ENCODE peak calls at places on chromosomes 13 and 19, in ten cellular contexts. A is adrenal gland; I is Caco-2; K is heart right ventricle; X is IMR-90; L is kidney epithelial cell; D is body of pancreas; S is endodermal cell; H is CD8-positive, alpha-beta T cell; U is endothelial cell of umbilical vein. Z is an unnamed sample.

GRCh38 chr19:27906081-27906480 is 1306.9 kb downstream of the UQCRFS1 start:
- DNase-seq in A (no peak), I (no peak), K (no peak), X (no peak), L (no peak), D (no peak), S (no peak), H (no peak), U (no peak), Z (no peak)

GRCh38 chr19:52685811-52686210 is 47.7 kb upstream of the ZNF83 start:
- DNase-seq in A (no peak), I (no peak), K (no peak), X (no peak), L (no peak), D (no peak), S (no peak), H (no peak), U (no peak), Z (no peak)

GRCh38 chr13:111337206-111337605 is 16.8 kb downstream of the TEX29 start:
- DNase-seq in A (no peak), I (no peak), K (peak), X (peak), L (peak), D (no peak), S (peak), H (no peak), U (no peak), Z (peak)

GRCh38 chr13:109381546-109382180 is 404.7 kb downstream of the IRS2 start:
- DNase-seq in A (no peak), I (no peak), K (no peak), X (peak), L (peak), D (no peak), S (no peak), H (no peak), U (no peak), Z (peak)

GRCh38 chr13:112825071-112825470 is 135.2 kb downstream of the ATP11A start:
- DNase-seq in A (no peak), I (no peak), K (no peak), X (no peak), L (no peak), D (no peak), S (no peak), H (no peak), U (no peak), Z (no peak)

GRCh38 chr13:114017028-114017630 is 43.3 kb upstream of the C13orf46 start:
- DNase-seq in A (no peak), I (no peak), K (no peak), X (peak), L (no peak), D (no peak), S (peak), H (no peak), U (no peak), Z (peak)

GRCh38 chr19:10421981-10422461 is 1.7 kb downstream of the PDE4A start:
- DNase-seq in A (no peak), I (no peak), K (no peak), X (no peak), L (no peak), D (no peak), S (no peak), H (no peak), U (no peak), Z (no peak)

GRCh38 chr13:106523566-106523965 is 11.9 kb downstream of the EFNB2 start:
- DNase-seq in A (no peak), I (no peak), K (no peak), X (no peak), L (no peak), D (no peak), S (no peak), H (no peak), U (peak), Z (no peak)

GRCh38 chr19:41421314-41421713 is 5.9 kb downstream of the B3GNT8 start:
- DNase-seq in A (no peak), I (no peak), K (no peak), X (no peak), L (no peak), D (no peak), S (no peak), H (no peak), U (no peak), Z (no peak)

GRCh38 chr13:24540236-24541126 is 27.9 kb upstream of the PARP4 start:
- DNase-seq in A (no peak), I (peak), K (no peak), X (no peak), L (no peak), D (no peak), S (peak), H (no peak), U (peak), Z (no peak)

GRCh38 chr13:30148171-30148754 is 159.1 kb downstream of the KATNAL1 start:
- DNase-seq in A (no peak), I (no peak), K (no peak), X (no peak), L (no peak), D (no peak), S (no peak), H (peak), U (no peak), Z (no peak)

GRCh38 chr13:31012285-31013024 is 80.0 kb downstream of the TEX26 start:
- DNase-seq in A (no peak), I (peak), K (no peak), X (peak), L (no peak), D (no peak), S (peak), H (no peak), U (peak), Z (no peak)

GRCh38 chr19:46944918-46945628 is 74.6 kb upstream of the NPAS1 start:
- DNase-seq in A (peak), I (no peak), K (peak), X (peak), L (no peak), D (peak), S (peak), H (no peak), U (peak), Z (no peak)

GRCh38 chr19:916645-917322 is 349 bp upstream of the KISS1R start:
- DNase-seq in A (peak), I (peak), K (no peak), X (no peak), L (no peak), D (peak), S (peak), H (no peak), U (no peak), Z (no peak)
- H3K4me3 ChIP-seq in A (no peak), I (peak), K (peak), X (no peak), L (peak), D (no peak), S (peak), H (peak), U (no peak), Z (no peak)

DNA sequence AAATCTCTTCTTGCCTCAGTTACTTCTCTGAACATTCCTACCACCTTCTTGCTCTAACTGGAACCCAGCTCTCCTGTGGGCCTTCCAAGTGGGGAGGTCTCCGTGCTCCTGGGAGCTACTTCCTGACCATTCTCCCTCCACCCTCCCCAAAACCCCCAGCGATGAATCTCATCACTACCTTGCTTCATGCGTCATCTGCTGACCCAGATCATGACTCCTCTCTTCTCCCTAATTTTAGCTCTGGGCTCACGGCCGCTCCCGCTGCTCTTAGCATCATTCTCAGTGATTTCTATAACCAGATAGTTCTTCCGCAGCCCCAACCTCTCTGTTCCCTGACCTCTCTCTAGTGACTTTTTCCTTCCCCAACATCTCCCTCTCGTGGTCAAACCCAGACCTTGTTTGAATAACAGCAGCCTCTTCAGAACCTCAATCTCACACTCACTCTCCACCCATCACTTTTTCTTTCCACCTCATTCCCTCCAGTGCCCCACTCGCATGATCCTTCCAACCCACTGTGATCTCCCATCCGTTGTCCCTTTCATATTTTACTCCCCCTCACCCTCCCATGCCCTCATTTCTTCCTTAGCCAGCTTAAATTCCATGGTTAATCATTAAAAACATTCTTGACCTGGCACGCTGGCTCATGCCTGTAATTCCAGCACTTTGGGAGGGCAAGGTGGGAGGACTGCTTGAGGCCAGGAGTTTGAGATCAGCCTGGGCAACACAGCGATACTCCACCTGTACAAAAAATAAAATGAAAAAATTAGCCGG is 21.8 kb downstream of the MRPS12 start:
- DNase-seq in A (peak), I (peak), K (no peak), X (peak), L (peak), D (peak), S (peak), H (no peak), U (no peak), Z (no peak)
- TF ChIP-seq CTCF in A (peak), I (peak), K (peak), X (peak), L (peak), D (peak), S (peak), H (peak), U (peak), Z (peak)

GRCh38 chr19:16319466-16319865 is 5.2 kb upstream of the KLF2 start:
- DNase-seq in A (peak), I (no peak), K (no peak), X (peak), L (no peak), D (no peak), S (no peak), H (peak), U (no peak), Z (peak)

GRCh38 chr19:16316506-16316882 is 8.1 kb upstream of the KLF2 start:
- DNase-seq in A (peak), I (no peak), K (no peak), X (no peak), L (no peak), D (no peak), S (no peak), H (no peak), U (peak), Z (no peak)

GRCh38 chr19:16320987-16321386 is 3.6 kb upstream of the KLF2 start:
- DNase-seq in A (no peak), I (no peak), K (no peak), X (no peak), L (no peak), D (no peak), S (no peak), H (no peak), U (no peak), Z (no peak)

GRCh38 chr19:16315825-16316505 is 8.7 kb upstream of the KLF2 start:
- DNase-seq in A (peak), I (peak), K (peak), X (peak), L (no peak), D (peak), S (no peak), H (no peak), U (no peak), Z (peak)
- H3K4me3 ChIP-seq in A (no peak), I (no peak), K (no peak), X (no peak), L (no peak), D (no peak), S (no peak), H (no peak), U (no peak), Z (no peak)

GRCh38 chr13:95756072-95756471 is 79.1 kb downstream of the DNAJC3 start:
- DNase-seq in A (no peak), I (no peak), K (no peak), X (peak), L (no peak), D (no peak), S (no peak), H (no peak), U (no peak), Z (no peak)
- TF ChIP-seq CTCF in A (no peak), I (no peak), K (no peak), X (no peak), L (no peak), D (no peak), S (no peak), H (no peak), U (no peak), Z (no peak)

GRCh38 chr13:95484052-95484451 is 68.5 kb upstream of the CLDN10 start:
- DNase-seq in A (no peak), I (no peak), K (no peak), X (no peak), L (no peak), D (no peak), S (no peak), H (no peak), U (no peak), Z (no peak)

GRCh38 chr13:95485045-95485517 is 67.4 kb upstream of the CLDN10 start:
- DNase-seq in A (no peak), I (no peak), K (no peak), X (peak), L (no peak), D (no peak), S (no peak), H (no peak), U (peak), Z (peak)

GRCh38 chr13:95479706-95480105 is 72.8 kb upstream of the CLDN10 start:
- DNase-seq in A (no peak), I (no peak), K (no peak), X (no peak), L (no peak), D (no peak), S (no peak), H (no peak), U (no peak), Z (no peak)

GRCh38 chr13:95480131-95480545 is 72.4 kb upstream of the CLDN10 start:
- DNase-seq in A (peak), I (no peak), K (peak), X (no peak), L (no peak), D (no peak), S (no peak), H (no peak), U (peak), Z (no peak)

DNA sequence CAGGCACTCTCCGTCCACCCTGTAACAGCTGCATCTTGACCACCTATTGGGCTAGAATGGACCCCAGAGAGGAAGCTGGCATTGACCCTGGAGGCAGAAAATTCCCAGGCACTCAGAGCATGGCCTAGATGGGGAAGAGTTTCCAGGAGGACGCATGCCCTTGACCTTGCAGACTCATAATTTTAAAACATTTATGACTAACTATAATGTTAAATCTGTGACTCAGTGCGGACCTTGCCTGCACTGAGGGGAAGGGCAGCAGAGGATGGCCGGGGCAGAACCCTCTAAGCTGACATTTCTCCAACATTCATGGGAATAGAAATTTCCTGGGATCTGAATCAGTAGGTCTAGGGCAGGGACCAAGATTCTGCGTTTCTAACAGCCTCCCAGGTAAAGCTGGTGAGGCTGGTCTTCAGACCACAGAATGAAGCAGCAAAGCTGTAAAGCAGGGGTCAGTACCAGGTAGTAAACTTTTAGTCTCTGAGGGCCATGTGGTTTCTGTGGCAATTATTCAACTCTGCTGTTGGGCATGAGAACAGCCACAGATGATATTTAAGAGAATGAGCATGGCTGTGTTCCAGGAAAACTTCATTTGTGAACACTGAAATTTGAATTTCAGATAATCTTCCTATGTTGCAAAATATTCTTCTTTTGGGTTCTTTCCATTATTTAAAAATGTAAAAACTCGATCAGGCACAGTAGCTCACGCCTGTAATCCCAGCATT is 71.3 kb upstream of the CLDN10 start:
- DNase-seq in A (peak), I (no peak), K (no peak), X (peak), L (no peak), D (peak), S (no peak), H (no peak), U (peak), Z (no peak)
- H3K4me3 ChIP-seq in A (no peak), I (no peak), K (no peak), X (no peak), L (no peak), D (no peak), S (no peak), H (no peak), U (no peak), Z (no peak)